ENCODE peak calls at places on chromosomes 1 and 21, in eight cellular contexts. Z is esophagus muscularis mucosa, R is esophagus squamous epithelium, U is IMR-90, J is testis, X is adrenal gland, T is ovary, K is thyroid gland. H is an unnamed sample.

GRCh38 chr1:125087691-125088090 is 3902.9 kb downstream of the SRGAP2C start:
- DNase-seq in R (no peak), U (no peak), T (no peak), X (no peak), J (no peak), K (no peak), Z (no peak), H (no peak)

GRCh38 chr1:156367386-156368156 is 1.4 kb upstream of the RHBG start:
- DNase-seq in Z (no peak), U (no peak), J (no peak), K (no peak), R (no peak), T (no peak), X (no peak), H (no peak)

GRCh38 chr1:91018006-91018405 is 3.8 kb downstream of the ZNF644 start:
- DNase-seq in X (no peak), T (no peak), J (no peak), U (no peak), K (no peak), Z (no peak), R (no peak), H (no peak)

GRCh38 chr21:35565204-35565611 is 495.1 kb downstream of the SETD4 start:
- DNase-seq in U (peak; percentile 95), T (no peak), J (peak; percentile 24), K (no peak), X (peak; percentile 73), R (no peak), Z (no peak), H (peak; percentile 66)

GRCh38 chr1:117007719-117008013 is 6.1 kb downstream of the CD101 start:
- DNase-seq in J (no peak), Z (no peak), U (no peak), R (no peak), T (no peak), X (no peak), K (no peak), H (no peak)

GRCh38 chr1:95879498-95879897 is 645.5 kb downstream of the RWDD3 start:
- DNase-seq in K (no peak), X (no peak), R (no peak), T (no peak), Z (no peak), J (no peak), U (no peak), H (no peak)

GRCh38 chr1:85372683-85373446 is 92.1 kb downstream of the DDAH1 start:
- DNase-seq in U (peak; percentile 50), K (no peak), T (no peak), Z (no peak), J (no peak), X (peak; percentile 82), R (no peak), H (no peak)

GRCh38 chr1:243882276-243882675 is 32.2 kb upstream of the AKT3 start:
- DNase-seq in J (no peak), K (no peak), R (no peak), Z (no peak), X (no peak), U (peak; percentile 71), T (no peak), H (no peak)

GRCh38 chr1:66239834-66240233 is 294.1 kb upstream of the SGIP1 start:
- DNase-seq in X (no peak), R (no peak), K (no peak), J (no peak), Z (no peak), T (no peak), U (no peak), H (no peak)

GRCh38 chr1:109242387-109242786 is 7.0 kb upstream of the CELSR2 start:
- DNase-seq in T (no peak), X (no peak), R (no peak), J (peak; percentile 56), K (no peak), U (no peak), Z (peak; percentile 88), H (no peak)

GRCh38 chr1:156801409-156802121 is 15.1 kb downstream of the SH2D2A start:
- DNase-seq in U (peak; percentile 54), K (no peak), J (no peak), X (no peak), Z (no peak), R (no peak), T (no peak), H (peak; percentile 61)

GRCh38 chr1:201827321-201828281 is 1.4 kb upstream of the IPO9 start:
- DNase-seq in T (no peak), Z (no peak), J (no peak), R (no peak), K (peak; percentile 43), X (no peak), U (no peak), H (no peak)
- TF ChIP-seq POLR2A in T (no peak), Z (no peak), J (no peak), R (no peak), K (no peak), X (no peak), U (peak; percentile 15), H (no peak)

GRCh38 chr21:14530574-14530973 is 15.5 kb downstream of the SAMSN1 start:
- DNase-seq in X (no peak), J (no peak), R (no peak), K (no peak), Z (no peak), T (no peak), U (no peak), H (no peak)

GRCh38 chr21:14527690-14528652 is 18.1 kb downstream of the SAMSN1 start:
- DNase-seq in K (no peak), Z (no peak), R (no peak), T (no peak), U (no peak), J (no peak), X (no peak), H (no peak)

GRCh38 chr21:14526199-14526598 is 19.9 kb downstream of the SAMSN1 start:
- DNase-seq in K (no peak), U (no peak), T (no peak), Z (no peak), R (no peak), X (no peak), J (no peak), H (no peak)

GRCh38 chr21:14528815-14529214 is 17.3 kb downstream of the SAMSN1 start:
- DNase-seq in R (no peak), X (no peak), T (no peak), J (no peak), K (no peak), U (no peak), Z (no peak), H (no peak)

GRCh38 chr21:14526816-14527689 is 19.1 kb downstream of the SAMSN1 start:
- DNase-seq in T (no peak), J (no peak), R (no peak), U (no peak), Z (no peak), K (no peak), X (no peak), H (no peak)
- H3K4me3 ChIP-seq in T (no peak overlapping the region), J (no peak overlapping the region), R (no peak overlapping the region), U (no peak overlapping the region), Z (no peak overlapping the region), K (no peak overlapping the region), X (no peak overlapping the region), H (peak overlapping the region; percentile 12)

GRCh38 chr21:14762309-14762708 is 216.2 kb upstream of the SAMSN1 start:
- DNase-seq in J (no peak), Z (no peak), K (no peak), X (no peak), R (no peak), T (no peak), U (no peak), H (no peak)

GRCh38 chr21:14759285-14759684 is 213.2 kb upstream of the SAMSN1 start:
- DNase-seq in R (no peak), J (no peak), K (no peak), U (no peak), Z (no peak), X (no peak), T (no peak), H (no peak)

GRCh38 chr21:14766241-14766640 is 220.1 kb upstream of the SAMSN1 start:
- DNase-seq in K (no peak), X (no peak), R (no peak), U (no peak), Z (no peak), J (no peak), T (no peak), H (no peak)

GRCh38 chr21:14763695-14764064 is 217.6 kb upstream of the SAMSN1 start:
- DNase-seq in R (no peak), T (no peak), Z (no peak), X (no peak), U (no peak), J (no peak), K (no peak), H (no peak)

GRCh38 chr21:14762734-14763694 is 216.9 kb upstream of the SAMSN1 start:
- DNase-seq in U (no peak), T (no peak), X (no peak), Z (no peak), K (no peak), R (no peak), J (no peak), H (no peak)
- TF ChIP-seq POLR2A in U (no peak), T (no peak), X (no peak), Z (no peak), K (no peak), R (peak; percentile 20), J (no peak), H (no peak)

GRCh38 chr1:32766328-32766972 is 50.7 kb downstream of the YARS1 start:
- DNase-seq in X (no peak), K (no peak), T (no peak), U (no peak), Z (no peak), J (no peak), R (no peak), H (no peak)

GRCh38 chr1:32767156-32767555 is 50.0 kb downstream of the YARS1 start:
- DNase-seq in T (no peak), R (no peak), Z (no peak), U (no peak), X (no peak), J (no peak), K (no peak), H (no peak)

GRCh38 chr1:32765561-32766327 is 51.4 kb downstream of the YARS1 start:
- DNase-seq in U (no peak), R (no peak), Z (no peak), J (no peak), X (no peak), T (no peak), K (no peak), H (no peak)

GRCh38 chr1:32763221-32763620 is 53.9 kb downstream of the YARS1 start:
- DNase-seq in T (no peak), U (no peak), K (no peak), R (no peak), Z (no peak), X (peak; percentile 41), J (no peak), H (no peak)

DNA sequence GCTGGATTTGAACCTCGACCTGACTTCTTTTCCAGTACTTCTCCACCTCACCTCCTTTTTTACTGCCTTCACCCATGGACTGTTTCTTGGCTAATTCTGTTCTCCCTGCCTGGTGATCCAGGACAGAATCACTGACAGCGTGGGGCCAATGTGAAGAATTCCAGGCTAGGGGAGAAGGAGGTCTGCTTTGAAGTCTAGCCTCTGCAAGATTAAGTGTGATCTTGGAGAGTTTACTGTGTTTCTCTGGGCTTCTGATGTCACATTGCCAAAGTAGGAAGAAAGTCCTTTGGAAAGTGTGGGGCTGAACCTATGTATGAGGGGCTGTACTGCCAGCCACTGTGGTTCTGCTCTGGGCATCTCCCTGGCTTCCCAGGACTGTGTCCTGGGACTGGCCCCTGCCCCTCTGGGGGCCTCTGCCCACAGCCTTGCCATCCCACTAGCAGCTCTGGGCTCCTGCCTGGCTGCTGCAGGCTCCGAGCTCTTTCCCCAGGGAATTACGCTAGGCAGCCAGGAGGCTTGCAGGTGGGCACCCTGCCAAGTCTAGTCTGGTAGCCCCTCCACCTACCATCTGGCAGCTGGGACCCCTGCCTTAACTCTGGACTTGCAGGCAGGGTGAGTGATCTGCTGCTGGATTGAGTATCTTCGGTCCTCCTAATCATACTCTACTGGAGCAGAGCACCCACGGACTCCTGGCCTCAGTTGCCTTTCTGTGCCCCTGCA is 52.2 kb downstream of the YARS1 start:
- DNase-seq in T (no peak), X (no peak), K (no peak), J (no peak), U (no peak), Z (no peak), R (no peak), H (no peak)
- H3K4me3 ChIP-seq in T (no peak overlapping the region), X (no peak overlapping the region), K (no peak overlapping the region), J (peak overlapping the region; percentile 23), U (no peak overlapping the region), Z (peak overlapping the region; percentile 8), R (no peak overlapping the region), H (no peak overlapping the region)

H was measured in heart left ventricle.